ENCODE peak calls at places on chromosome 1, in four cellular contexts. One of them, this sample, is unnamed.

GRCh38 chr1:215517441-215517891 is 49.6 kb upstream of the KCTD3 start:
- DNase-seq in K562: no peak
- DNase-seq in SK-N-SH: no peak
- DNase-seq in H1: no peak
- DNase-seq in this sample: peak

GRCh38 chr1:52127181-52128175 is 14.4 kb upstream of the ZFYVE9 start:
- DNase-seq in K562: peak
- DNase-seq in SK-N-SH: peak
- DNase-seq in H1: no peak
- DNase-seq in this sample: no peak

GRCh38 chr1:56477164-56478111 is 101.9 kb downstream of the PLPP3 start:
- DNase-seq in K562: no peak
- DNase-seq in SK-N-SH: peak
- DNase-seq in H1: peak
- DNase-seq in this sample: peak

GRCh38 chr1:37697090-37697489 is 4.8 kb downstream of the CDCA8 start:
- DNase-seq in K562: no peak
- DNase-seq in SK-N-SH: no peak
- DNase-seq in H1: no peak
- DNase-seq in this sample: no peak

GRCh38 chr1:165228676-165229075 is 127.8 kb downstream of the LMX1A start:
- DNase-seq in K562: peak
- DNase-seq in SK-N-SH: no peak
- DNase-seq in H1: no peak
- DNase-seq in this sample: peak

GRCh38 chr1:12415239-12415543 is 185.4 kb downstream of the VPS13D start:
- DNase-seq in K562: no peak
- DNase-seq in SK-N-SH: no peak
- DNase-seq in H1: no peak
- DNase-seq in this sample: no peak

GRCh38 chr1:176880954-176881595 is 283.4 kb downstream of the ASTN1 start:
- DNase-seq in K562: peak
- DNase-seq in SK-N-SH: peak
- DNase-seq in H1: peak
- DNase-seq in this sample: peak

GRCh38 chr1:12448746-12449177 is 169.2 kb downstream of the DHRS3 start:
- DNase-seq in K562: peak
- DNase-seq in SK-N-SH: no peak
- DNase-seq in H1: no peak
- DNase-seq in this sample: no peak

GRCh38 chr1:154861607-154862094 is 8.4 kb downstream of the KCNN3 start:
- DNase-seq in K562: no peak
- DNase-seq in SK-N-SH: no peak
- DNase-seq in H1: no peak
- DNase-seq in this sample: no peak

GRCh38 chr1:110525250-110525597 is 6.2 kb upstream of the KCNA10 start:
- DNase-seq in K562: no peak
- DNase-seq in SK-N-SH: no peak
- DNase-seq in H1: no peak
- DNase-seq in this sample: no peak

GRCh38 chr1:15411593-15412487 is 2.2 kb downstream of the EFHD2 start:
- DNase-seq in K562: no peak
- DNase-seq in SK-N-SH: no peak
- DNase-seq in H1: no peak
- DNase-seq in this sample: no peak

GRCh38 chr1:152397474-152397873 is 16.6 kb downstream of the CRNN start:
- DNase-seq in K562: no peak
- DNase-seq in SK-N-SH: no peak
- DNase-seq in H1: no peak
- DNase-seq in this sample: no peak

GRCh38 chr1:54811739-54812655 is 10.9 kb upstream of the TTC22 start:
- DNase-seq in K562: no peak
- DNase-seq in SK-N-SH: no peak
- DNase-seq in H1: peak
- DNase-seq in this sample: no peak

GRCh38 chr1:17696417-17697301 is 58.5 kb upstream of the ACTL8 start:
- DNase-seq in K562: no peak
- DNase-seq in SK-N-SH: no peak
- DNase-seq in H1: peak
- DNase-seq in this sample: peak

GRCh38 chr1:57590978-57591377 is 167.1 kb upstream of the DAB1 start:
- DNase-seq in K562: no peak
- DNase-seq in SK-N-SH: no peak
- DNase-seq in H1: no peak
- DNase-seq in this sample: peak

GRCh38 chr1:869499-870244 is 54.1 kb upstream of the SAMD11 start:
- DNase-seq in K562: peak
- DNase-seq in SK-N-SH: peak
- DNase-seq in H1: peak
- DNase-seq in this sample: peak

DNA sequence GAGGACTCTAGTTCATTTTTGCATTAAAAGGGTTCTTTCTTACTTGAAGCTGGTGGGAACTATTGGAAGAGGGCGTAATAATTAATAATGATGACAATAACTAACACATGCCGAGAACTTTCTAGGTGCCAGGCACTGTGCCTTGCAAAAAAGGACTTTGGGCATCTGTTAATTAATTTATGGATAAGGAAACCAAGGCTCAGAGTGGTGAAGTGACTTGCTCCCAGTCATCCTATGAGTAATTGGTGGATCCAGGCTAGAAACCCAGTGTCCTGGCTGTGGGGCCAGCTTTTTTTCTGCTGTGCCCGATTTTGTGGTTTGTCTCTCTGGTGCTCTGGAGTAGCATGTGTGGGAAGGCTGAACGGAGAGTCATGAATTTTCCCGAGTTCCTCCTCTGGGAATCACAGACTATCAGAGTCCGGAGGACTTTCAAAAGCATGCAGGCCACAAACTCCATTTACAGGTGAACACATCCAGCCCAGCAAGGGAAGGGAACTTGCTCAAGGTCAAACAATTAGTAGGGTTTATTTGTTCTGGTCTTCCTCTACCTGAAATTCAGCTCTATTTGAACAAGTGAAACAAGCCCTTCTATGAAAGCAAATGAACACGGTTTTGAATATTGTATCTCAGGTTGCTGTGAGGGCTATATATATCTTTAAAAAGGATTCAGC is 23.4 kb downstream of the ROR1 start:
- DNase-seq in K562: no peak
- DNase-seq in SK-N-SH: no peak
- DNase-seq in H1: no peak
- DNase-seq in this sample: no peak
- TF ChIP-seq TEAD4 in K562: no peak
- TF ChIP-seq TEAD4 in SK-N-SH: no peak
- TF ChIP-seq TEAD4 in H1: no peak
- TF ChIP-seq TEAD4 in this sample: no peak

DNA sequence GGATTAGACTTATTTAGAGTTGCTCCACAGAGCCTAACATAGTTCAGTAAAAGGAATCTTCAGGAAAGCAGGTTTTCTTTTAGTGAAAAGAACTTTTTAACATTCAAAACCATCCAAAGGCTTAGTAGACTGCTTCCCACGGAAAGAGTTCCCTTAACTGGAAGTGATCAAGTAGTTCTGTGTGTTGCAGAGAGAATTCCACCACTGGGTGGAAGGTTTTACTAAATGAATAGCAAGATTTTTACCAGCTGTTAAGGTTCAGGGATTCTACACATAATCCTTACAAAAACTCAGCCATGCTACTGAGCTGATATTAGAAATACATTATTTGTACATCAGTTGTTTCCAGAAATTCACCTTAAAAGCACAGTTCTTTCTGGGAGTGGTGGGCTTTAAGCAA is 119.7 kb downstream of the GDAP2 start:
- DNase-seq in K562: no peak
- DNase-seq in SK-N-SH: no peak
- DNase-seq in H1: no peak
- DNase-seq in this sample: no peak
- TF ChIP-seq CTCF in K562: no peak
- TF ChIP-seq CTCF in SK-N-SH: no peak
- TF ChIP-seq CTCF in H1: no peak
- TF ChIP-seq CTCF in this sample: no peak

DNA sequence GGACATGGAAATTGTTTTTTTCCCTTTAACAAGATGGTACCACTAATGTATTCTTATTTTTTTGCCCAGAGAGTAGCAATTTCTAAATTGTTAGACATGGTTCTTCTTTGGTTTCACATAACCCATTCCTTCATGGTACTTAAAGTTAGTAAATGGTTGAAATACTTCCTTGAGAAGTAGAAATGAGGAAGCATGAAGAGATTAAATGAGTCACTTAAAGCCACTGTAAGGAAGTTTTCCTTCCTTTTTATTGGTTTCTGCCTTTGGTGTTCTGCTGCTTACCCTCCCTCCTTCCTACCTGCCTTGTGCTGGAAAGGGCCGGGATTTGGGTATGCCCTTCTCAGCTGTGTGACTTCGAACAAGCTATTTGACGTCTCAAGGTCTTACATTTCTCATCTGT is 101.0 kb downstream of the KIF26B start:
- DNase-seq in K562: no peak
- DNase-seq in SK-N-SH: no peak
- DNase-seq in H1: no peak
- DNase-seq in this sample: no peak
- TF ChIP-seq TEAD4 in K562: no peak
- TF ChIP-seq TEAD4 in SK-N-SH: no peak
- TF ChIP-seq TEAD4 in H1: no peak
- TF ChIP-seq TEAD4 in this sample: no peak

DNA sequence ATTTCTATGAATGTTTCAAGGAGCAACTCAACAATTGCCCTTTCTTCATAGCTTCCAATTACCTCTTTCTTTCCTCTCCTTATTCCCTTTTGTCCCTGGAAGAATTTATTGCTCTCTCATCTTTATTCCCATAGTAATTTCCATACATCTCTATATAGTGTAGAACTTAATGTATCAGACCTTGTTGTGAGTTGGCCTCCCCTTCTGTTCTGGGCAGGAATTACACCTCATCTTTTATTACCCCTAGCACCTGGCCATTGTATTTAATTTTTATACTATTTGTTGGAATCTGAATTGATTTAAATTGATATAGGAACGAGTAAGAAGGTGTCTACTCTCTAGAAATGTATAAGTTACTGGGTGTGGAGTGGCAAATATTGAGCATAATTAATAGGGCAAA is 114.5 kb downstream of the CACHD1 start:
- DNase-seq in K562: no peak
- DNase-seq in SK-N-SH: no peak
- DNase-seq in H1: no peak
- DNase-seq in this sample: no peak
- TF ChIP-seq CTCF in K562: no peak
- TF ChIP-seq CTCF in SK-N-SH: peak
- TF ChIP-seq CTCF in H1: peak
- TF ChIP-seq CTCF in this sample: peak

DNA sequence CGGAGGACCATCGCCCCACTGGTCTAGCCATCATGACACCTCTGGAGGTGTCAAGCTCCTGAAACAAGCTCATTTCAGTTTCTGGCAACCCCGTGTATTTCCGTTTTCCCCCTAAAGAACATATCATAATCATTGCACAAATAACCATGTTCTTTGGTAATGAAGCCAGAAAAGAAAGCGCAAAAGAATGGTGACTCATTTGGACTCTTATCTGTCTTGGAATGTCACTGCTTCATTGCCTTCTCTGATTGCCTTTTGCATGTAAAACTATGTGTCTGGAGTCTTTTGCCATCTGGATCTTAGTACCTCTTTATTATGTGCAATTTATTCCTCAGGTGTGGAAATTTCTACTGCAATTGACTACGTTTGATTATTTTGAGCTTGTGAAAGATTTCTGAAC is 110.5 kb downstream of the COLGALT2 start:
- DNase-seq in K562: no peak
- DNase-seq in SK-N-SH: no peak
- DNase-seq in H1: no peak
- DNase-seq in this sample: no peak
- TF ChIP-seq TEAD4 in K562: peak
- TF ChIP-seq TEAD4 in SK-N-SH: no peak
- TF ChIP-seq TEAD4 in H1: no peak
- TF ChIP-seq TEAD4 in this sample: no peak

GRCh38 chr1:180917306-180918065 is 4.8 kb downstream of the KIAA1614 start:
- DNase-seq in K562: no peak
- DNase-seq in SK-N-SH: no peak
- DNase-seq in H1: no peak
- DNase-seq in this sample: no peak
- TF ChIP-seq CTCF in K562: no peak
- TF ChIP-seq CTCF in SK-N-SH: no peak
- TF ChIP-seq CTCF in H1: peak
- TF ChIP-seq CTCF in this sample: no peak